ENCODE peak calls at places on chromosomes 13 and 19, in nine cellular contexts. L, S, E, U, C, R, Y, I and V are unnamed samples.

GRCh38 chr13:22061371-22061805 is 390.5 kb downstream of the FGF9 start:
- DNase-seq in U (no peak), L (no peak), C (no peak), Y (no peak), S (no peak), E (no peak), I (no peak), R (peak; percentile 79), V (no peak)

GRCh38 chr13:112903606-112904195 is 65.3 kb upstream of the MCF2L start:
- DNase-seq in S (no peak), E (no peak), C (no peak), L (no peak), R (no peak), U (no peak), Y (peak; percentile 26), I (no peak), V (no peak)

GRCh38 chr13:65966991-65967451 is 1263.1 kb downstream of the PCDH9 start:
- DNase-seq in U (no peak), S (no peak), R (no peak), C (peak; percentile 45), L (no peak), Y (no peak), E (no peak), I (peak; percentile 1), V (peak; percentile 15)

GRCh38 chr19:12705654-12706331 is 9.4 kb upstream of the FBXW9 start:
- DNase-seq in C (no peak), E (no peak), L (no peak), S (no peak), I (no peak), U (no peak), Y (no peak), R (no peak), V (no peak)

GRCh38 chr19:35991731-35992450 is 3.1 kb upstream of the SDHAF1 start:
- DNase-seq in L (no peak), I (no peak), S (no peak), Y (no peak), E (no peak), C (no peak), R (no peak), U (no peak), V (no peak)

GRCh38 chr13:31638577-31638976 is 100.7 kb upstream of the RXFP2 start:
- DNase-seq in Y (no peak), L (peak; percentile 28), S (no peak), U (no peak), C (peak; percentile 65), R (no peak), E (no peak), I (no peak), V (peak; percentile 19)

GRCh38 chr19:871446-872265 is 12.2 kb downstream of the CFD start:
- DNase-seq in R (peak; percentile 84), U (no peak), C (peak; percentile 31), E (no peak), L (no peak), I (no peak), Y (no peak), S (no peak), V (no peak)

GRCh38 chr13:42398542-42398941 is 126.6 kb downstream of the AKAP11 start:
- DNase-seq in S (no peak), C (no peak), R (no peak), L (no peak), U (no peak), I (no peak), Y (no peak), E (no peak), V (no peak)

GRCh38 chr13:70723732-70724131 is 615.5 kb upstream of the KLHL1 start:
- DNase-seq in Y (no peak), R (no peak), C (no peak), I (no peak), S (no peak), E (no peak), L (no peak), U (no peak), V (no peak)

GRCh38 chr13:26017196-26017921 is 34.5 kb downstream of the SHISA2 start:
- DNase-seq in L (peak; percentile 39), E (no peak), I (no peak), S (no peak), C (no peak), Y (no peak), R (no peak), U (peak; percentile 70), V (no peak)
- TF ChIP-seq POLR2A in L (no peak), E (no peak), I (no peak), S (no peak), C (no peak), Y (no peak), R (no peak), U (no peak), V (no peak)

GRCh38 chr19:42131149-42132029 is 857 bp downstream of the POU2F2 start:
- DNase-seq in I (no peak), C (no peak), Y (no peak), U (no peak), S (no peak), R (no peak), L (no peak), E (no peak), V (no peak)

GRCh38 chr19:42132030-42132628 is at the start of gene POU2F2:
- DNase-seq in R (peak; percentile 96), L (no peak), U (peak; percentile 54), Y (peak; percentile 71), E (no peak), C (no peak), I (peak; percentile 32), S (peak; percentile 19), V (no peak)

GRCh38 chr19:42130254-42130573 is 2.0 kb downstream of the POU2F2 start:
- DNase-seq in C (no peak), L (no peak), Y (no peak), S (no peak), E (no peak), R (no peak), U (no peak), I (no peak), V (no peak)

GRCh38 chr19:42126565-42126964 is 5.7 kb downstream of the POU2F2 start:
- DNase-seq in I (no peak), S (no peak), Y (no peak), U (no peak), C (no peak), R (no peak), E (no peak), L (no peak), V (no peak)

DNA sequence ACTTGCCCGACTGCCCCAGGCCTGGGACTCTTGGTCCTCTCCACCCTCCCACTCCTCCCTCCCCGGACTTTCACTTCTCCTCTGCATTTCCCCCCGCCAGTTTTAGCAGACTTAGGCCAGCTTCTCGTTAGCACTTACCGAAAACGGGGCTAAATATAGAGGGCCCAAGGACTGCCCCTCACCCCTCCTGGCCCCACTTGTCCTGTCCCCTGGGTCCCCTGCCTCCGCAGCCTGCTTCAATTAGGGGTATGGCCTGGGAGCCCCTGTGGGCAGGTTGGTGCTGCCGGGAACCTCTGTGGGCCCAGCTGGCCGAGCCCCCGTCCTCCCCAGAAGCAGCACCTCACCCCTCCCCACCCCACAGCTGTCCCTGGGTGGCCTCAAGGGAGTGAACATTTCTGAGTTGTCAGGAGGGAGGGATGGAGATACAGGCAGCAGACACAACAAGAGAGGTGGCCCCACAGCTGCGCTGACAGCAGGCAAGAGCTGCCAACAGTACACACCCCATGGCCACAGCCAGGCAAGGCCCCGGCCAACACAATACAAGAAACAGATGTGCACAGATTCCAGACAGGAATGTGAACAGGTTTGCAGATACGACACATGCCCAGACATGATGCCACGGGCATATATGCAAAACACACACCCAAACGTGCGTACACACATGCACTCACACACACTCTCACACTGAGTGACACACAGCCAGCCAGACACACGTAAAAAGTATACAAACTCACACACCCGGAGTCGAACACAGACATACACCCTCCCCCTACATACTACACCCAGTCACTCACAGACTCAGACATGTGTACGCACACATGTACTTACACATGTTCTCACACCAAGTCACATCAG is 2.6 kb downstream of the POU2F2 start:
- DNase-seq in L (no peak), R (peak; percentile 94), C (peak; percentile 33), E (no peak), U (peak; percentile 29), I (peak; percentile 32), Y (no peak), S (peak; percentile 31), V (no peak)
- TF ChIP-seq POLR2A in L (no peak), R (no peak), C (no peak), E (no peak), U (no peak), I (no peak), Y (no peak), S (no peak), V (no peak)

GRCh38 chr19:11252665-11253355 is 9.5 kb downstream of the DOCK6 start:
- DNase-seq in S (no peak), R (no peak), Y (no peak), I (no peak), E (no peak), C (no peak), L (no peak), U (no peak), V (no peak)
- TF ChIP-seq POLR2A in S (no peak), R (no peak), Y (no peak), I (no peak), E (no peak), C (no peak), L (no peak), U (no peak), V (no peak)

DNA sequence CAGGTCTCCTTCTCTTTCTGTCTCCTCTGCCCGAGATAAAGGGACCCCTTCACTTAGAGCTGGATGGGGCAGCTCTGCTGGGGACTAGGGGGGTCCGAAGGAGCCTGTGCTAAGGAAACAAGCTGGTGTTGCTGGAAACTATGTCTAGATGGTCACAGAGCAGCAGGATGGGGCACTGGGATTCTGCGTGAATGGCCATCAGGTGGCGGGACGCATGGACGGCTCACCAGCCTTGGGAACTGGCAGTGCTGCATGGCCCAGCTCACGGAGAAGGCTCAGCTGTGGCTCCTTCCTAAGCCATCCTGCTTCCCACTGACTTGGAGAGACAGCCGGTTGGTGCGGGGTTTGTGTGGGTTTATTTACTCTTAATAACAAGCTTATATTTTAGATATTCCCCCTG is 411.8 kb downstream of the ZNF536 start:
- DNase-seq in C (no peak), L (no peak), R (no peak), U (no peak), Y (no peak), I (no peak), E (no peak), S (no peak), V (no peak)
- TF ChIP-seq POLR2A in C (no peak), L (no peak), R (no peak), U (no peak), Y (no peak), I (no peak), E (no peak), S (no peak), V (no peak)

DNA sequence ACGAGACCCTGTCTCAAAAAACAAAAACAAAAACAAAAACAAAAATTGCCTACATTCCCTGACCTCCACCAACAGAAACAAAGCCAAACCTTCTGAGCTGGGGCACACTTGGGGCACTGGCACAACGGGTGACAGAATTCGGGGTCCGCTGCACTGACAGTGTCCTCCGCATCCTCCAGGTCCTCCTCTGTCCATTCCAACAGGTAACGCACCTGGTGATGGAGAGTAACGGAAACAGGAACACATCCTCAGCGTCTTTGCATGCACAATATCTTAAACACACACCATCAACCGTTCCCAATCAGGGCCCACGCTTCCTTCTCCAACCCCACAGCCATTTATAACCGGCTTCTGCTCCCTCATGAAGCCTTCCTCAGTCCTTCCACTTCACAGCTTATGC is 34.6 kb downstream of the PDCD5 start:
- DNase-seq in I (no peak), S (no peak), R (no peak), L (no peak), U (no peak), Y (no peak), C (no peak), E (no peak), V (no peak)
- TF ChIP-seq POLR2A in I (no peak), S (no peak), R (no peak), L (no peak), U (no peak), Y (no peak), C (no peak), E (no peak), V (no peak)

GRCh38 chr13:103263448-103263847 is 197.2 kb upstream of the SLC10A2 start:
- DNase-seq in C (no peak), E (no peak), L (no peak), R (no peak), Y (no peak), S (no peak), U (no peak), I (no peak), V (no peak)
- TF ChIP-seq POLR2A in C (no peak), E (no peak), L (no peak), R (no peak), Y (no peak), S (no peak), U (no peak), I (no peak), V (no peak)